ENCODE peak calls at places on chromosomes 16 and 17, in four cellular contexts. One of them, this sample, is unnamed.

GRCh38 chr17:7846063-7846735 is 8.7 kb upstream of the TMEM88 start:
- DNase-seq in activated effector memory CD4-positive, alpha-beta T cell treated with anti-CD3 and anti-CD28 coated beads, Interleukin-2, amount 50 U/mL, for 16 hours: peak
- DNase-seq in neural crest cell: no peak
- DNase-seq in foreskin fibroblast: no peak
- DNase-seq in this sample: no peak

GRCh38 chr16:58500329-58501241 is 642 bp downstream of the NDRG4 start:
- DNase-seq in activated effector memory CD4-positive, alpha-beta T cell treated with anti-CD3 and anti-CD28 coated beads, Interleukin-2, amount 50 U/mL, for 16 hours: peak
- DNase-seq in neural crest cell: no peak
- DNase-seq in foreskin fibroblast: peak
- DNase-seq in this sample: no peak

GRCh38 chr17:73434154-73434553 is 122.4 kb upstream of the CDC42EP4 start:
- DNase-seq in activated effector memory CD4-positive, alpha-beta T cell treated with anti-CD3 and anti-CD28 coated beads, Interleukin-2, amount 50 U/mL, for 16 hours: no peak
- DNase-seq in neural crest cell: no peak
- DNase-seq in foreskin fibroblast: no peak
- DNase-seq in this sample: no peak

GRCh38 chr17:17146791-17147406 is 59.2 kb downstream of the PLD6 start:
- DNase-seq in activated effector memory CD4-positive, alpha-beta T cell treated with anti-CD3 and anti-CD28 coated beads, Interleukin-2, amount 50 U/mL, for 16 hours: no peak
- DNase-seq in neural crest cell: no peak
- DNase-seq in foreskin fibroblast: no peak
- DNase-seq in this sample: no peak

GRCh38 chr16:11619327-11619851 is 32.7 kb upstream of the LITAF start:
- DNase-seq in activated effector memory CD4-positive, alpha-beta T cell treated with anti-CD3 and anti-CD28 coated beads, Interleukin-2, amount 50 U/mL, for 16 hours: peak
- DNase-seq in neural crest cell: no peak
- DNase-seq in foreskin fibroblast: no peak
- DNase-seq in this sample: no peak

GRCh38 chr16:11502239-11502638 is 84.5 kb downstream of the LITAF start:
- DNase-seq in activated effector memory CD4-positive, alpha-beta T cell treated with anti-CD3 and anti-CD28 coated beads, Interleukin-2, amount 50 U/mL, for 16 hours: no peak
- DNase-seq in neural crest cell: no peak
- DNase-seq in foreskin fibroblast: no peak
- DNase-seq in this sample: no peak

GRCh38 chr17:75361996-75362395 is 43.5 kb downstream of the GRB2 start:
- DNase-seq in activated effector memory CD4-positive, alpha-beta T cell treated with anti-CD3 and anti-CD28 coated beads, Interleukin-2, amount 50 U/mL, for 16 hours: no peak
- DNase-seq in neural crest cell: no peak
- DNase-seq in foreskin fibroblast: no peak
- DNase-seq in this sample: no peak

GRCh38 chr16:48385272-48385953 is at the start of gene SIAH1:
- DNase-seq in activated effector memory CD4-positive, alpha-beta T cell treated with anti-CD3 and anti-CD28 coated beads, Interleukin-2, amount 50 U/mL, for 16 hours: peak
- DNase-seq in neural crest cell: peak
- DNase-seq in foreskin fibroblast: peak
- DNase-seq in this sample: peak

GRCh38 chr16:3642397-3643094 is 11.9 kb upstream of the DNASE1 start:
- DNase-seq in activated effector memory CD4-positive, alpha-beta T cell treated with anti-CD3 and anti-CD28 coated beads, Interleukin-2, amount 50 U/mL, for 16 hours: peak
- DNase-seq in neural crest cell: no peak
- DNase-seq in foreskin fibroblast: no peak
- DNase-seq in this sample: no peak

GRCh38 chr17:40320771-40321501 is 12.0 kb downstream of the RARA start:
- DNase-seq in activated effector memory CD4-positive, alpha-beta T cell treated with anti-CD3 and anti-CD28 coated beads, Interleukin-2, amount 50 U/mL, for 16 hours: peak
- DNase-seq in neural crest cell: no peak
- DNase-seq in foreskin fibroblast: peak
- DNase-seq in this sample: no peak

GRCh38 chr16:3444032-3444388 is 530 bp downstream of the NAA60 start:
- DNase-seq in activated effector memory CD4-positive, alpha-beta T cell treated with anti-CD3 and anti-CD28 coated beads, Interleukin-2, amount 50 U/mL, for 16 hours: peak
- DNase-seq in neural crest cell: no peak
- DNase-seq in foreskin fibroblast: peak
- DNase-seq in this sample: no peak

GRCh38 chr16:24978370-24978914 is 36.7 kb downstream of the ARHGAP17 start:
- DNase-seq in activated effector memory CD4-positive, alpha-beta T cell treated with anti-CD3 and anti-CD28 coated beads, Interleukin-2, amount 50 U/mL, for 16 hours: no peak
- DNase-seq in neural crest cell: no peak
- DNase-seq in foreskin fibroblast: no peak
- DNase-seq in this sample: no peak

GRCh38 chr16:30004811-30005242 is 6.0 kb downstream of the DOC2A start:
- DNase-seq in activated effector memory CD4-positive, alpha-beta T cell treated with anti-CD3 and anti-CD28 coated beads, Interleukin-2, amount 50 U/mL, for 16 hours: no peak
- DNase-seq in neural crest cell: no peak
- DNase-seq in foreskin fibroblast: no peak
- DNase-seq in this sample: no peak

GRCh38 chr17:78822552-78822951 is 18.1 kb downstream of the USP36 start:
- DNase-seq in activated effector memory CD4-positive, alpha-beta T cell treated with anti-CD3 and anti-CD28 coated beads, Interleukin-2, amount 50 U/mL, for 16 hours: no peak
- DNase-seq in neural crest cell: no peak
- DNase-seq in foreskin fibroblast: peak
- DNase-seq in this sample: no peak

GRCh38 chr17:54882950-54883349 is 17.7 kb upstream of the TOM1L1 start:
- DNase-seq in activated effector memory CD4-positive, alpha-beta T cell treated with anti-CD3 and anti-CD28 coated beads, Interleukin-2, amount 50 U/mL, for 16 hours: no peak
- DNase-seq in neural crest cell: no peak
- DNase-seq in foreskin fibroblast: no peak
- DNase-seq in this sample: no peak

GRCh38 chr17:44905006-44906000 is 6.1 kb upstream of the EFTUD2 start:
- DNase-seq in activated effector memory CD4-positive, alpha-beta T cell treated with anti-CD3 and anti-CD28 coated beads, Interleukin-2, amount 50 U/mL, for 16 hours: no peak
- DNase-seq in neural crest cell: no peak
- DNase-seq in foreskin fibroblast: peak
- DNase-seq in this sample: no peak

GRCh38 chr17:80101946-80102706 is 745 bp downstream of the GAA start:
- DNase-seq in activated effector memory CD4-positive, alpha-beta T cell treated with anti-CD3 and anti-CD28 coated beads, Interleukin-2, amount 50 U/mL, for 16 hours: no peak
- DNase-seq in neural crest cell: no peak
- DNase-seq in foreskin fibroblast: peak
- DNase-seq in this sample: no peak

GRCh38 chr16:11020792-11021440 is 76.6 kb downstream of the CLEC16A start:
- DNase-seq in activated effector memory CD4-positive, alpha-beta T cell treated with anti-CD3 and anti-CD28 coated beads, Interleukin-2, amount 50 U/mL, for 16 hours: no peak
- DNase-seq in neural crest cell: no peak
- DNase-seq in foreskin fibroblast: peak
- DNase-seq in this sample: no peak

GRCh38 chr16:56897026-56897799 is 32.2 kb downstream of the SLC12A3 start:
- DNase-seq in activated effector memory CD4-positive, alpha-beta T cell treated with anti-CD3 and anti-CD28 coated beads, Interleukin-2, amount 50 U/mL, for 16 hours: no peak
- DNase-seq in neural crest cell: no peak
- DNase-seq in foreskin fibroblast: no peak
- DNase-seq in this sample: no peak

GRCh38 chr17:55774834-55775233 is 24.0 kb downstream of the PCTP start:
- DNase-seq in activated effector memory CD4-positive, alpha-beta T cell treated with anti-CD3 and anti-CD28 coated beads, Interleukin-2, amount 50 U/mL, for 16 hours: no peak
- DNase-seq in neural crest cell: no peak
- DNase-seq in foreskin fibroblast: no peak
- DNase-seq in this sample: no peak

GRCh38 chr16:84247341-84247740 is 7.5 kb upstream of the KCNG4 start:
- DNase-seq in activated effector memory CD4-positive, alpha-beta T cell treated with anti-CD3 and anti-CD28 coated beads, Interleukin-2, amount 50 U/mL, for 16 hours: no peak
- DNase-seq in neural crest cell: no peak
- DNase-seq in foreskin fibroblast: no peak
- DNase-seq in this sample: no peak

GRCh38 chr16:88957887-88958577 is 19.0 kb downstream of the CBFA2T3 start:
- DNase-seq in activated effector memory CD4-positive, alpha-beta T cell treated with anti-CD3 and anti-CD28 coated beads, Interleukin-2, amount 50 U/mL, for 16 hours: no peak
- DNase-seq in neural crest cell: no peak
- DNase-seq in foreskin fibroblast: no peak
- DNase-seq in this sample: no peak

GRCh38 chr17:40110026-40110425 is 9.6 kb upstream of the NR1D1 start:
- DNase-seq in activated effector memory CD4-positive, alpha-beta T cell treated with anti-CD3 and anti-CD28 coated beads, Interleukin-2, amount 50 U/mL, for 16 hours: no peak
- DNase-seq in neural crest cell: no peak
- DNase-seq in foreskin fibroblast: no peak
- DNase-seq in this sample: no peak

GRCh38 chr17:42249681-42250446 is 26.3 kb downstream of the STAT5B start:
- DNase-seq in activated effector memory CD4-positive, alpha-beta T cell treated with anti-CD3 and anti-CD28 coated beads, Interleukin-2, amount 50 U/mL, for 16 hours: peak
- DNase-seq in neural crest cell: no peak
- DNase-seq in foreskin fibroblast: no peak
- DNase-seq in this sample: no peak

GRCh38 chr17:63701477-63702222 is 1.7 kb upstream of the LIMD2 start:
- DNase-seq in activated effector memory CD4-positive, alpha-beta T cell treated with anti-CD3 and anti-CD28 coated beads, Interleukin-2, amount 50 U/mL, for 16 hours: peak
- DNase-seq in neural crest cell: no peak
- DNase-seq in foreskin fibroblast: no peak
- DNase-seq in this sample: peak

GRCh38 chr16:73240928-73241327 is 193.0 kb upstream of the ZFHX3 start:
- DNase-seq in activated effector memory CD4-positive, alpha-beta T cell treated with anti-CD3 and anti-CD28 coated beads, Interleukin-2, amount 50 U/mL, for 16 hours: no peak
- DNase-seq in neural crest cell: no peak
- DNase-seq in foreskin fibroblast: no peak
- DNase-seq in this sample: no peak

GRCh38 chr16:53892155-53892554 is 188.2 kb downstream of the FTO start:
- DNase-seq in activated effector memory CD4-positive, alpha-beta T cell treated with anti-CD3 and anti-CD28 coated beads, Interleukin-2, amount 50 U/mL, for 16 hours: no peak
- DNase-seq in neural crest cell: peak
- DNase-seq in foreskin fibroblast: peak
- DNase-seq in this sample: peak

GRCh38 chr16:84777435-84777834 is 42.4 kb upstream of the CRISPLD2 start:
- DNase-seq in activated effector memory CD4-positive, alpha-beta T cell treated with anti-CD3 and anti-CD28 coated beads, Interleukin-2, amount 50 U/mL, for 16 hours: no peak
- DNase-seq in neural crest cell: no peak
- DNase-seq in foreskin fibroblast: no peak
- DNase-seq in this sample: no peak

GRCh38 chr16:82329504-82330192 is 159.6 kb upstream of the MPHOSPH6 start:
- DNase-seq in activated effector memory CD4-positive, alpha-beta T cell treated with anti-CD3 and anti-CD28 coated beads, Interleukin-2, amount 50 U/mL, for 16 hours: no peak
- DNase-seq in neural crest cell: no peak
- DNase-seq in foreskin fibroblast: no peak
- DNase-seq in this sample: no peak

GRCh38 chr16:87484487-87485331 is 8.1 kb downstream of the ZCCHC14 start:
- DNase-seq in activated effector memory CD4-positive, alpha-beta T cell treated with anti-CD3 and anti-CD28 coated beads, Interleukin-2, amount 50 U/mL, for 16 hours: no peak
- DNase-seq in neural crest cell: no peak
- DNase-seq in foreskin fibroblast: no peak
- DNase-seq in this sample: no peak

GRCh38 chr17:35079547-35079946 is 16.0 kb upstream of the RFFL start:
- DNase-seq in activated effector memory CD4-positive, alpha-beta T cell treated with anti-CD3 and anti-CD28 coated beads, Interleukin-2, amount 50 U/mL, for 16 hours: no peak
- DNase-seq in neural crest cell: no peak
- DNase-seq in foreskin fibroblast: peak
- DNase-seq in this sample: no peak

GRCh38 chr16:57115504-57116182 is 23.3 kb downstream of the CPNE2 start:
- DNase-seq in activated effector memory CD4-positive, alpha-beta T cell treated with anti-CD3 and anti-CD28 coated beads, Interleukin-2, amount 50 U/mL, for 16 hours: no peak
- DNase-seq in neural crest cell: peak
- DNase-seq in foreskin fibroblast: peak
- DNase-seq in this sample: no peak

GRCh38 chr16:73011926-73012325 is 36.0 kb downstream of the ZFHX3 start:
- DNase-seq in activated effector memory CD4-positive, alpha-beta T cell treated with anti-CD3 and anti-CD28 coated beads, Interleukin-2, amount 50 U/mL, for 16 hours: peak
- DNase-seq in neural crest cell: no peak
- DNase-seq in foreskin fibroblast: no peak
- DNase-seq in this sample: no peak

GRCh38 chr17:38728290-38728831 is 1.8 kb upstream of the CISD3 start:
- DNase-seq in activated effector memory CD4-positive, alpha-beta T cell treated with anti-CD3 and anti-CD28 coated beads, Interleukin-2, amount 50 U/mL, for 16 hours: peak
- DNase-seq in neural crest cell: no peak
- DNase-seq in foreskin fibroblast: no peak
- DNase-seq in this sample: peak

GRCh38 chr17:57142925-57143324 is 57.9 kb downstream of the AKAP1 start:
- DNase-seq in activated effector memory CD4-positive, alpha-beta T cell treated with anti-CD3 and anti-CD28 coated beads, Interleukin-2, amount 50 U/mL, for 16 hours: no peak
- DNase-seq in neural crest cell: no peak
- DNase-seq in foreskin fibroblast: peak
- DNase-seq in this sample: no peak

GRCh38 chr17:10127819-10128375 is 70.5 kb downstream of the GAS7 start:
- DNase-seq in activated effector memory CD4-positive, alpha-beta T cell treated with anti-CD3 and anti-CD28 coated beads, Interleukin-2, amount 50 U/mL, for 16 hours: no peak
- DNase-seq in neural crest cell: no peak
- DNase-seq in foreskin fibroblast: peak
- DNase-seq in this sample: no peak

GRCh38 chr16:27458196-27458728 is 56.3 kb downstream of the IL21R start:
- DNase-seq in activated effector memory CD4-positive, alpha-beta T cell treated with anti-CD3 and anti-CD28 coated beads, Interleukin-2, amount 50 U/mL, for 16 hours: no peak
- DNase-seq in neural crest cell: no peak
- DNase-seq in foreskin fibroblast: no peak
- DNase-seq in this sample: no peak

GRCh38 chr17:30291571-30292489 is at the start of gene BLMH:
- DNase-seq in activated effector memory CD4-positive, alpha-beta T cell treated with anti-CD3 and anti-CD28 coated beads, Interleukin-2, amount 50 U/mL, for 16 hours: peak
- DNase-seq in neural crest cell: peak
- DNase-seq in foreskin fibroblast: peak
- DNase-seq in this sample: peak

This sample was measured in activated T-helper 9 cell treated with anti-CD3 and anti-CD28 coated beads, Interleukin-2, amount 50 U/mL, for 16 hours.